ENCODE peak calls at places on chromosomes 11 and 22, in five cellular contexts. S is GM12865, D is astrocyte of the spinal cord, Y is GM12864, A is AG04450. M is an unnamed sample.

GRCh38 chr11:113148652-113149051 is 165.7 kb upstream of the TTC12 start:
- DNase-seq in S (no peak), D (no peak), Y (no peak), A (no peak), M (no peak)

GRCh38 chr11:3834349-3835099 is 6.2 kb downstream of the RHOG start:
- DNase-seq in S (peak; percentile 49), D (no peak), Y (no peak), A (no peak), M (no peak)

GRCh38 chr11:128284634-128285033 is 302.7 kb downstream of the ETS1 start:
- DNase-seq in S (no peak), D (no peak), Y (no peak), A (no peak), M (no peak)

GRCh38 chr11:16978021-16978370 is 36.2 kb downstream of the PLEKHA7 start:
- DNase-seq in S (no peak), D (no peak), Y (no peak), A (no peak), M (no peak)

GRCh38 chr11:78161937-78162336 is 22.5 kb upstream of the ALG8 start:
- DNase-seq in S (no peak), D (no peak), Y (no peak), A (no peak), M (no peak)

GRCh38 chr11:35822815-35823495 is 120.9 kb upstream of the LDLRAD3 start:
- DNase-seq in S (no peak), D (no peak), Y (no peak), A (no peak), M (no peak)

GRCh38 chr22:46122980-46123693 is 27.2 kb upstream of the PPARA start:
- DNase-seq in S (no peak), D (no peak), Y (no peak), A (no peak), M (no peak)

GRCh38 chr11:57426754-57427691 is at the start of gene SLC43A3:
- DNase-seq in S (peak; percentile 89), D (peak; percentile 86), Y (no peak), A (no peak), M (peak; percentile 94)

GRCh38 chr22:36197065-36197440 is 4.6 kb downstream of the APOL4 start:
- DNase-seq in S (peak; percentile 49), D (peak; percentile 43), Y (no peak), A (no peak), M (peak; percentile 35)

GRCh38 chr11:34356576-34356917 is 1.3 kb downstream of the ABTB2 start:
- DNase-seq in S (peak; percentile 40), D (peak; percentile 60), Y (no peak), A (no peak), M (no peak)

GRCh38 chr11:116835042-116835772 is 2.2 kb downstream of the APOA1 start:
- DNase-seq in S (peak; percentile 28), D (no peak), Y (no peak), A (no peak), M (no peak)

GRCh38 chr11:128775513-128775912 is 81.6 kb downstream of the FLI1 start:
- DNase-seq in S (no peak), D (peak; percentile 47), Y (no peak), A (no peak), M (no peak)

GRCh38 chr11:19683862-19684491 is 28.7 kb upstream of the NAV2 start:
- DNase-seq in S (no peak), D (no peak), Y (no peak), A (no peak), M (no peak)

GRCh38 chr11:86459682-86460460 is 85.2 kb downstream of the CCDC81 start:
- DNase-seq in S (no peak), D (peak; percentile 96), Y (no peak), A (peak; percentile 83), M (peak; percentile 94)

GRCh38 chr11:68215087-68215445 is 2.0 kb upstream of the KMT5B start:
- DNase-seq in S (peak; percentile 21), D (no peak), Y (no peak), A (no peak), M (no peak)

GRCh38 chr11:100918551-100919500 is 210.8 kb downstream of the PGR start:
- DNase-seq in S (no peak), D (peak; percentile 55), Y (no peak), A (no peak), M (no peak)

GRCh38 chr22:46815896-46816721 is 53.7 kb downstream of the TBC1D22A start:
- DNase-seq in S (no peak), D (peak; percentile 47), Y (no peak), A (no peak), M (no peak)

GRCh38 chr22:47355388-47355725 is 592.9 kb downstream of the TBC1D22A start:
- DNase-seq in S (no peak), D (no peak), Y (no peak), A (no peak), M (no peak)

GRCh38 chr11:74735566-74735965 is 4.3 kb upstream of the CHRDL2 start:
- DNase-seq in S (no peak), D (no peak), Y (no peak), A (no peak), M (no peak)

GRCh38 chr11:123251656-123252344 is 56.8 kb upstream of the CLMP start:
- DNase-seq in S (no peak), D (no peak), Y (no peak), A (no peak), M (no peak)

GRCh38 chr11:94576306-94576705 is 9.1 kb downstream of the PIWIL4 start:
- DNase-seq in S (no peak), D (no peak), Y (no peak), A (no peak), M (no peak)

GRCh38 chr22:44538071-44538470 is 40.0 kb upstream of the RTL6 start:
- DNase-seq in S (no peak), D (no peak), Y (no peak), A (no peak), M (no peak)

GRCh38 chr11:67370351-67371076 is 2.9 kb downstream of the CLCF1 start:
- DNase-seq in S (no peak), D (no peak), Y (no peak), A (peak; percentile 59), M (no peak)

GRCh38 chr11:34655335-34656008 is 34.6 kb downstream of the EHF start:
- DNase-seq in S (no peak), D (peak; percentile 75), Y (no peak), A (peak; percentile 67), M (no peak)

GRCh38 chr11:120212926-120213325 is 2.1 kb downstream of the OAF start:
- DNase-seq in S (no peak), D (no peak), Y (no peak), A (no peak), M (no peak)

GRCh38 chr11:120212259-120212888 is 1.5 kb downstream of the OAF start:
- DNase-seq in S (no peak), D (no peak), Y (no peak), A (no peak), M (no peak)

GRCh38 chr11:120209750-120210650 is 832 bp upstream of the OAF start:
- DNase-seq in S (no peak), D (no peak), Y (no peak), A (no peak), M (no peak)

GRCh38 chr11:120211522-120212258 is 858 bp downstream of the OAF start:
- DNase-seq in S (no peak), D (no peak), Y (no peak), A (no peak), M (no peak)

GRCh38 chr11:120210651-120211521 is at the start of gene OAF:
- DNase-seq in S (peak; percentile 82), D (peak; percentile 89), Y (peak; percentile 39), A (peak; percentile 71), M (peak; percentile 37)
- TF ChIP-seq CTCF in S (peak; percentile 20), D (peak; percentile 3), Y (no peak), A (no peak), M (peak; percentile 6)

DNA sequence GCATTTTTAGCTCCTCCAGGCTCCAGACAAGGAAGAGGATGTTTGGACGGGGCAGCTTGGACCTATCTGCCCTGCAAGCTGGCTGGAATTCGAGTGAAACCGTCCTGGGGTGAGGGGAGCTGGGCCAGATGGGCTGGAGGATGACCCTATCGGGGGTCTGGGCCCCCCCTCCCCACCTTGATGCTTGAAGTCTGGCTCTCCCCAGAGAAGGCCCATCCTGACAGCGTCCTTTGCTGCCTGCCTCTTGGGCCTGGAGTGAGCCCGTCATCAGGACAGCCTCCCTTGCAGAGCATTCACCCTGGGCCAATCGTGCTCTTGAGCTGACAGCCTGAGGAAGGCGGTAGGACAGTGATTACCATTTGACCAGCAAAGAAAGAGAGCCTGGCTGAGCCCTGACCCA is 5.3 kb upstream of the PDGFB start:
- DNase-seq in S (no peak), D (no peak), Y (no peak), A (no peak), M (no peak)
- H3K4me3 ChIP-seq in S (no peak overlapping the region), D (no peak overlapping the region), Y (no peak overlapping the region), A (no peak overlapping the region), M (no peak overlapping the region)

DNA sequence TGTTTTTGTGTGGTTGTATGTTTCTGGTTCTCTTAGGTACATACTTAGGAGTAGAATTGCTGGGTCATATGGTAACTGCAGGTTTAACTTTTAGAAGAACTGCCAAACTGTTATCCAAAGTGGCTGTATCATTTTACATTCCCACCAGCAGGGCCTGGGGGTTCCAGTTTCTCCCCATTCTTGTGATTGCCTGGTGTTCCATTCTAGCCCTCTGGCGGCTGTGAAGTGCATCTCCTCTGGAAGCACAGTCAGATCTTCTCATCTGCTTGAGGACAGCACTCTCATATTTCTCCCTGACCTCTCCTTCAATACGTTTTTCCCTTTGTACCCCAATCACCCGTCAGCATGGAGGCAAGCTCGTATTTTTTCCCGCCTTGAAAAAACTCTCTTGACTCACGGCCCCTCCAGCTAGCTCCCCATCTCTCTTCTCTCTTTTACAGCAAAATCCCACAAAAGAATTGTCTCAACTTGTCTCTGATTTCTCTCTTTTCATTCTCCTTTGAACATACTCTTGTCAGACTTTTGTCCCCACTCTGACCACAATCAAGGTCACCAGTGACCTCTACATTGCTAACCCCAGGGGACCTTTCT is 56.8 kb upstream of the THY1 start:
- DNase-seq in S (peak; percentile 35), D (peak; percentile 26), Y (no peak), A (no peak), M (peak; percentile 31)
- TF ChIP-seq CTCF in S (peak; percentile 64), D (peak; percentile 70), Y (peak; percentile 61), A (peak; percentile 86), M (peak; percentile 81)

DNA sequence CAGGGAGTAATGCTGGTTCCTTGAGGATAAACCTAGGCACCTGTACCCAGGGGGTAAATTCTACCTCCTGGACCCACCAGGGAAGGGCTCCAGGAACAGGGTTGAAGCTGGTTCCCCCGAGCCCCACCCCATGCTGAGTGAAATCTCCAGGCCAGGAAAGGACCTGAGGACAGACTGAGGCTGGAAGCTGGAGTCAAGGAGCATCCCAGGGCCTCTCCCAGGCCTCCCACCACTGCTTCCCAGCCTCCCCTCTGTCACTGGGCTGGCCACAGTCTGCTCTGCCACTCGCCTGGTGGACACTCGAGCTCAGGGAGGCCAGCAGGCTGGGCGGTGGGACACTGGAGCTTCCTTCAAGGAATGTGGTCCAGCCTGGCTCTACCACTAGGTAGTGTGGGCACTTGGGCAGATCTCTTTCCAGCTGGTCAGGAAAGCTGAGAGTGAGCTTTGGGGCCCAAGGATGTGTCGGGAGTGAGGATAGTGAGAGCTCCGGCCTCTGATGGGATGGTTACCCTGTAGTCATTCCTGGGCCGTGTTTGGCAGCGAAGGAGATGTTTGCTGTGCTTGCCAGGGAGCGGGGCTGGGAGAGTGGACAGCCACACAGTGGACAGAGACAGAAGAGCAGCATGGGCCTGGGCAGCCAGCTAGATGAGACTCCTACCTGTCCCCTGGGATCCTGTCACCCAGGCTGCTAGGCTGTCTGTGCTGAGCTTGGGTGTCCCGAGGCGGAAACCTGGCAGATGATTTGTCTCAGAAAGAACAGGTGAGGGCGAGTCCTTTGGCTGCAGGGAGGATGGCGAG is 3.4 kb downstream of the OVOL1 start:
- DNase-seq in S (no peak), D (no peak), Y (no peak), A (no peak), M (no peak)
- H3K4me3 ChIP-seq in S (no peak overlapping the region), D (no peak overlapping the region), Y (no peak overlapping the region), A (no peak overlapping the region), M (no peak overlapping the region)

M was measured in astrocyte of the cerebellum.